ENCODE peak calls at places on chromosomes 6 and 20, in four cellular contexts. One of them, this sample, is unnamed.

GRCh38 chr6:2819891-2820814 is 21.5 kb downstream of the SERPINB1 start:
- DNase-seq in esophagus squamous epithelium: no peak
- DNase-seq in A549: no peak
- DNase-seq in stomach: no peak
- DNase-seq in this sample: no peak

GRCh38 chr6:149723771-149724417 is 6.0 kb upstream of the LATS1 start:
- DNase-seq in esophagus squamous epithelium: no peak
- DNase-seq in A549: peak
- DNase-seq in stomach: peak
- DNase-seq in this sample: peak

GRCh38 chr20:24616258-24617079 is 147.0 kb downstream of the SYNDIG1 start:
- DNase-seq in esophagus squamous epithelium: no peak
- DNase-seq in A549: no peak
- DNase-seq in stomach: no peak
- DNase-seq in this sample: no peak

GRCh38 chr6:89284963-89285735 is 29.9 kb downstream of the GABRR2 start:
- DNase-seq in esophagus squamous epithelium: no peak
- DNase-seq in A549: no peak
- DNase-seq in stomach: no peak
- DNase-seq in this sample: no peak

GRCh38 chr6:125746019-125746414 is 3.4 kb upstream of the HEY2 start:
- DNase-seq in esophagus squamous epithelium: no peak
- DNase-seq in A549: no peak
- DNase-seq in stomach: no peak
- DNase-seq in this sample: no peak

GRCh38 chr6:75205776-75206334 is at the start of gene COL12A1:
- DNase-seq in esophagus squamous epithelium: peak
- DNase-seq in A549: peak
- DNase-seq in stomach: peak
- DNase-seq in this sample: peak

GRCh38 chr20:49768204-49769124 is 44.2 kb upstream of the SLC9A8 start:
- DNase-seq in esophagus squamous epithelium: no peak
- DNase-seq in A549: peak
- DNase-seq in stomach: peak
- DNase-seq in this sample: no peak

GRCh38 chr20:4090756-4091331 is 75.5 kb upstream of the RNF24 start:
- DNase-seq in esophagus squamous epithelium: no peak
- DNase-seq in A549: peak
- DNase-seq in stomach: peak
- DNase-seq in this sample: no peak

GRCh38 chr6:135212935-135213334 is 31.8 kb downstream of the MYB start:
- DNase-seq in esophagus squamous epithelium: no peak
- DNase-seq in A549: no peak
- DNase-seq in stomach: no peak
- DNase-seq in this sample: no peak

GRCh38 chr6:57252975-57253374 is 30.9 kb upstream of the RAB23 start:
- DNase-seq in esophagus squamous epithelium: no peak
- DNase-seq in A549: no peak
- DNase-seq in stomach: no peak
- DNase-seq in this sample: no peak

GRCh38 chr6:88208736-88209135 is 42.6 kb upstream of the CNR1 start:
- DNase-seq in esophagus squamous epithelium: no peak
- DNase-seq in A549: no peak
- DNase-seq in stomach: no peak
- DNase-seq in this sample: no peak

GRCh38 chr6:138500867-138501446 is 1.7 kb upstream of the NHSL1 start:
- DNase-seq in esophagus squamous epithelium: no peak
- DNase-seq in A549: no peak
- DNase-seq in stomach: no peak
- DNase-seq in this sample: no peak

GRCh38 chr6:122833229-122833556 is 44.1 kb downstream of the SMPDL3A start:
- DNase-seq in esophagus squamous epithelium: no peak
- DNase-seq in A549: no peak
- DNase-seq in stomach: no peak
- DNase-seq in this sample: no peak

GRCh38 chr6:4125933-4126864 is 9.2 kb downstream of the ECI2 start:
- DNase-seq in esophagus squamous epithelium: no peak
- DNase-seq in A549: peak
- DNase-seq in stomach: no peak
- DNase-seq in this sample: no peak

GRCh38 chr20:41316009-41316408 is 1.5 kb downstream of the ZHX3 start:
- DNase-seq in esophagus squamous epithelium: no peak
- DNase-seq in A549: no peak
- DNase-seq in stomach: no peak
- DNase-seq in this sample: no peak

GRCh38 chr20:63027425-63028389 is 20.9 kb upstream of the BHLHE23 start:
- DNase-seq in esophagus squamous epithelium: no peak
- DNase-seq in A549: peak
- DNase-seq in stomach: no peak
- DNase-seq in this sample: peak

GRCh38 chr6:29705389-29706231 is 17.6 kb upstream of the HLA-F start:
- DNase-seq in esophagus squamous epithelium: no peak
- DNase-seq in A549: peak
- DNase-seq in stomach: no peak
- DNase-seq in this sample: no peak

GRCh38 chr6:34237316-34237721 is 646 bp downstream of the HMGA1 start:
- DNase-seq in esophagus squamous epithelium: no peak
- DNase-seq in A549: no peak
- DNase-seq in stomach: no peak
- DNase-seq in this sample: peak

GRCh38 chr6:168448243-168448855 is 7.4 kb downstream of the SMOC2 start:
- DNase-seq in esophagus squamous epithelium: no peak
- DNase-seq in A549: no peak
- DNase-seq in stomach: no peak
- DNase-seq in this sample: no peak

GRCh38 chr6:31572041-31572911 is at the start of gene LTA:
- DNase-seq in esophagus squamous epithelium: no peak
- DNase-seq in A549: no peak
- DNase-seq in stomach: no peak
- DNase-seq in this sample: no peak

GRCh38 chr6:53567701-53568100 is 22.8 kb upstream of the GCLC start:
- DNase-seq in esophagus squamous epithelium: no peak
- DNase-seq in A549: no peak
- DNase-seq in stomach: no peak
- DNase-seq in this sample: no peak

GRCh38 chr6:90859612-90860011 is 272.7 kb upstream of the MAP3K7 start:
- DNase-seq in esophagus squamous epithelium: no peak
- DNase-seq in A549: no peak
- DNase-seq in stomach: no peak
- DNase-seq in this sample: no peak

GRCh38 chr6:81996414-81996813 is 243.9 kb upstream of the TENT5A start:
- DNase-seq in esophagus squamous epithelium: no peak
- DNase-seq in A549: no peak
- DNase-seq in stomach: no peak
- DNase-seq in this sample: no peak

GRCh38 chr6:64815718-64816117 is 891.3 kb downstream of the EYS start:
- DNase-seq in esophagus squamous epithelium: no peak
- DNase-seq in A549: no peak
- DNase-seq in stomach: no peak
- DNase-seq in this sample: no peak

GRCh38 chr6:21808045-21808470 is 214.5 kb downstream of the SOX4 start:
- DNase-seq in esophagus squamous epithelium: no peak
- DNase-seq in A549: no peak
- DNase-seq in stomach: no peak
- DNase-seq in this sample: peak

GRCh38 chr20:48536206-48536605 is 291.6 kb downstream of the PREX1 start:
- DNase-seq in esophagus squamous epithelium: no peak
- DNase-seq in A549: no peak
- DNase-seq in stomach: no peak
- DNase-seq in this sample: no peak

GRCh38 chr6:151914475-151914874 is 107.0 kb downstream of the ESR1 start:
- DNase-seq in esophagus squamous epithelium: no peak
- DNase-seq in A549: peak
- DNase-seq in stomach: no peak
- DNase-seq in this sample: no peak

GRCh38 chr6:87808005-87808757 is 106.1 kb upstream of the AKIRIN2 start:
- DNase-seq in esophagus squamous epithelium: no peak
- DNase-seq in A549: no peak
- DNase-seq in stomach: no peak
- DNase-seq in this sample: no peak

GRCh38 chr20:30506100-30506499 is 751.4 kb upstream of the DEFB115 start:
- DNase-seq in esophagus squamous epithelium: no peak
- DNase-seq in A549: no peak
- DNase-seq in stomach: no peak
- DNase-seq in this sample: no peak
- TF ChIP-seq POLR2A in esophagus squamous epithelium: no peak
- TF ChIP-seq POLR2A in A549: no peak
- TF ChIP-seq POLR2A in stomach: no peak
- TF ChIP-seq POLR2A in this sample: no peak

GRCh38 chr6:39848171-39848570 is 56.0 kb downstream of the DAAM2 start:
- DNase-seq in esophagus squamous epithelium: no peak
- DNase-seq in A549: no peak
- DNase-seq in stomach: no peak
- DNase-seq in this sample: no peak
- H3K27ac ChIP-seq in esophagus squamous epithelium: no peak
- H3K27ac ChIP-seq in A549: no peak
- H3K27ac ChIP-seq in stomach: no peak
- H3K27ac ChIP-seq in this sample: peak

GRCh38 chr20:973785-974194 is 28.3 kb downstream of the RSPO4 start:
- DNase-seq in esophagus squamous epithelium: no peak
- DNase-seq in A549: peak
- DNase-seq in stomach: no peak
- DNase-seq in this sample: no peak
- TF ChIP-seq CTCF in esophagus squamous epithelium: peak
- TF ChIP-seq CTCF in A549: peak
- TF ChIP-seq CTCF in stomach: no peak
- TF ChIP-seq CTCF in this sample: no peak

DNA sequence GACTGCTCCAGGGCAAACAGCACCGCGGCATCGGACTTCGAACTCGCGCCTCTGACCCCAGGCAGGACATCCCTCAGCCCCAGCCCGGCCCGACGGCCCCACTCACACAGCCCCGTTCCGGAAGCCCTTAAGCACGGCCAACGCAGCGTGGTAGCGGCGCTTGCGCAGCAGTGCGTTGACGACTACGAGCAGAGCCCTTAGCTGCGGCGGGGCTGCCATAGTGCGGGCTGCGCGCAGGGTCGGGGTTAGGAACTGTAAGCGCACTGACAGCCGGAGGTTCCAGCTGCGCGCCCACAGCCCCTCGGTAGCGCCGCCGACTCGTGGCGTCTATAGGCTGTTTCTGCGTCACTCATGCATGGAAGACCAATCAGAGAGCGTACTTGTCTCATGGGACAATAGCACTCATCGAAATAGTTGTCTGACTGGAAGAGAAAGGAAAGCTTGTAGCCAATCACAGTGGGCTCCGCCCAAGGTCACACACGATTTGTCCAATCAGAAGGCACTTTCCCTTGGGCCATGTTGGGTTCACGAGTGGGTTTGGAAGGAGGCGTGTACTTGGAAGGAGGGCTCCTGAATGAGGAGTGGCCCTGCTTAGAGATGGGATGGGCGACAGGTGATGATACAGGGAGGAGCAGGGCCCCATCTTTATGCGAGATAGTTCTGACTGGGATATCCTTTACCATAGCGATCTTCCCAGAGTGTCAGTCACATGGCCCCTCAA is at the start of gene PXMP4:
- DNase-seq in esophagus squamous epithelium: peak
- DNase-seq in A549: peak
- DNase-seq in stomach: peak
- DNase-seq in this sample: peak
- TF ChIP-seq POLR2A in esophagus squamous epithelium: peak
- TF ChIP-seq POLR2A in A549: peak
- TF ChIP-seq POLR2A in stomach: no peak
- TF ChIP-seq POLR2A in this sample: peak

GRCh38 chr20:388034-388994 is 7.8 kb downstream of the TRIB3 start:
- DNase-seq in esophagus squamous epithelium: no peak
- DNase-seq in A549: no peak
- DNase-seq in stomach: no peak
- DNase-seq in this sample: no peak
- H3K27ac ChIP-seq in esophagus squamous epithelium: no peak
- H3K27ac ChIP-seq in A549: peak
- H3K27ac ChIP-seq in stomach: no peak
- H3K27ac ChIP-seq in this sample: no peak

DNA sequence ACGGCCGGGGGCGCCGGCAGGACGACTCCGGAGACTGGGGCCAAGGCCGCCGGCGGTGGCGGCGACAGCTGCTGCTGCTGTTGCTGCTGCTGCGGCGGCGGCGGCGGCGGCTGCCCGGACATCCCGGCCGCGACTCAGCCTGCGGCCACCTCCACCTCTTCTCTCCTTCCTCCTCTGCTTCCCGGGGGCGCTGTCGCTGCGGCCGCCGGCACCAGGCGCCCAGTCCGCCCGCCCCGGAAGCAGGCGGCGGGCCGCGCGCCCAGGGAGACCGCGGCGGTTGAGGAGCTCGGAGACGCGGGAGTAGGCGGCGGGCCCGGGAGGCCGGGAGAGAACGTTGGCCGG is 280 bp downstream of the RANBP9 start:
- DNase-seq in esophagus squamous epithelium: no peak
- DNase-seq in A549: no peak
- DNase-seq in stomach: no peak
- DNase-seq in this sample: no peak
- TF ChIP-seq CTCF in esophagus squamous epithelium: peak
- TF ChIP-seq CTCF in A549: no peak
- TF ChIP-seq CTCF in stomach: no peak
- TF ChIP-seq CTCF in this sample: peak

GRCh38 chr20:43590392-43591303 is at the start of gene IFT52:
- DNase-seq in esophagus squamous epithelium: peak
- DNase-seq in A549: peak
- DNase-seq in stomach: peak
- DNase-seq in this sample: peak
- TF ChIP-seq POLR2A in esophagus squamous epithelium: no peak
- TF ChIP-seq POLR2A in A549: peak
- TF ChIP-seq POLR2A in stomach: no peak
- TF ChIP-seq POLR2A in this sample: no peak